ENCODE peak calls at places on chromosomes 1 and 21, in nine cellular contexts. N is activated CD8-positive, alpha-beta T cell treated with anti-CD3 and anti-CD28 coated beads for 36 hours; H is tibial artery; E is GM23338; A is WERI-Rb-1; T is neural crest cell; V is fibroblast of the aortic adventitia; Z is dorsolateral prefrontal cortex; K is cardiac muscle cell. F is an unnamed sample.

GRCh38 chr1:79207786-79208185 is 201.3 kb upstream of the ADGRL4 start:
- DNase-seq in N (no peak), H (no peak), E (no peak), A (no peak), T (no peak), V (no peak), Z (no peak), K (no peak), F (no peak)

GRCh38 chr1:173996995-173997394 is 25.2 kb downstream of the RC3H1 start:
- DNase-seq in N (no peak), H (no peak), E (no peak), A (no peak), T (no peak), V (no peak), Z (no peak), K (no peak), F (no peak)

GRCh38 chr1:201466492-201466891 is 2.5 kb downstream of the PHLDA3 start:
- DNase-seq in N (no peak), H (no peak), E (no peak), A (no peak), T (no peak), V (peak), Z (no peak), K (peak), F (peak)

GRCh38 chr1:3672971-3673361 is 20.6 kb downstream of the TP73 start:
- DNase-seq in N (no peak), H (no peak), E (no peak), A (no peak), T (no peak), V (no peak), Z (no peak), K (no peak), F (no peak)

GRCh38 chr1:235859775-235860174 is 6.9 kb downstream of the LYST start:
- DNase-seq in N (no peak), H (no peak), E (no peak), A (no peak), T (no peak), V (no peak), Z (no peak), K (no peak), F (no peak)

GRCh38 chr1:68379085-68379478 is 70.7 kb downstream of the RPE65 start:
- DNase-seq in N (no peak), H (no peak), E (no peak), A (no peak), T (no peak), V (no peak), Z (no peak), K (no peak), F (no peak)

GRCh38 chr21:24023402-24023801 is 1583.9 kb downstream of the MRPL39 start:
- DNase-seq in N (no peak), H (no peak), E (no peak), A (no peak), T (no peak), V (no peak), Z (no peak), K (no peak), F (no peak)

GRCh38 chr1:246677842-246678241 is 46.4 kb upstream of the SCCPDH start:
- DNase-seq in N (no peak), H (no peak), E (no peak), A (no peak), T (no peak), V (no peak), Z (no peak), K (no peak), F (no peak)

GRCh38 chr1:208557046-208557445 is 312.9 kb upstream of the PLXNA2 start:
- DNase-seq in N (no peak), H (no peak), E (no peak), A (no peak), T (no peak), V (no peak), Z (no peak), K (no peak), F (no peak)

GRCh38 chr1:30732277-30732996 is 9.1 kb upstream of the MATN1 start:
- DNase-seq in N (no peak), H (no peak), E (no peak), A (no peak), T (no peak), V (no peak), Z (no peak), K (no peak), F (no peak)

GRCh38 chr1:181149326-181150000 is 61.0 kb downstream of the IER5 start:
- DNase-seq in N (peak), H (no peak), E (peak), A (no peak), T (no peak), V (no peak), Z (no peak), K (no peak), F (no peak)

GRCh38 chr1:17661546-17662157 is 93.5 kb upstream of the ACTL8 start:
- DNase-seq in N (peak), H (peak), E (peak), A (peak), T (peak), V (peak), Z (peak), K (peak), F (peak)

GRCh38 chr1:90204780-90205179 is 209.9 kb downstream of the ZNF326 start:
- DNase-seq in N (no peak), H (no peak), E (no peak), A (no peak), T (no peak), V (no peak), Z (no peak), K (no peak), F (no peak)

GRCh38 chr1:160993544-160993943 is 27.4 kb downstream of the F11R start:
- DNase-seq in N (no peak), H (no peak), E (no peak), A (no peak), T (no peak), V (peak), Z (no peak), K (peak), F (no peak)
- TF ChIP-seq CTCF in N (no peak), H (peak), E (peak), A (no peak), T (peak), V (peak), Z (peak), K (peak), F (peak)

GRCh38 chr1:52552505-52553371 is at the start of gene TUT4:
- DNase-seq in N (peak), H (peak), E (peak), A (peak), T (peak), V (peak), Z (peak), K (peak), F (peak)
- TF ChIP-seq CTCF in N (no peak), H (no peak), E (no peak), A (no peak), T (peak), V (no peak), Z (no peak), K (peak), F (no peak)

GRCh38 chr1:110633646-110634030 is 27.5 kb upstream of the KCNA2 start:
- DNase-seq in N (no peak), H (no peak), E (no peak), A (no peak), T (no peak), V (no peak), Z (no peak), K (no peak), F (no peak)
- TF ChIP-seq CTCF in N (no peak), H (no peak), E (no peak), A (no peak), T (no peak), V (no peak), Z (no peak), K (no peak), F (no peak)

GRCh38 chr1:164703415-164703814 is 144.4 kb downstream of the PBX1 start:
- DNase-seq in N (no peak), H (no peak), E (no peak), A (no peak), T (no peak), V (no peak), Z (no peak), K (no peak), F (no peak)
- TF ChIP-seq CTCF in N (no peak), H (no peak), E (peak), A (peak), T (no peak), V (no peak), Z (no peak), K (no peak), F (no peak)

GRCh38 chr1:163874070-163874469 is 552.3 kb downstream of the NUF2 start:
- DNase-seq in N (no peak), H (no peak), E (peak), A (no peak), T (no peak), V (peak), Z (no peak), K (no peak), F (no peak)
- TF ChIP-seq CTCF in N (no peak), H (no peak), E (peak), A (peak), T (peak), V (peak), Z (no peak), K (peak), F (no peak)

GRCh38 chr21:46503922-46504539 is 45.3 kb downstream of the DIP2A start:
- DNase-seq in N (no peak), H (no peak), E (no peak), A (peak), T (no peak), V (no peak), Z (peak), K (no peak), F (no peak)
- TF ChIP-seq CTCF in N (no peak), H (no peak), E (no peak), A (no peak), T (no peak), V (no peak), Z (no peak), K (no peak), F (no peak)

GRCh38 chr1:161020573-161021167 is at the start of gene F11R:
- DNase-seq in N (peak), H (no peak), E (peak), A (peak), T (peak), V (no peak), Z (no peak), K (peak), F (peak)
- TF ChIP-seq CTCF in N (no peak), H (no peak), E (no peak), A (peak), T (peak), V (no peak), Z (no peak), K (peak), F (peak)